ENCODE peak calls at places on chromosomes 12 and 14, in four cellular contexts. J, S, V and U are unnamed samples.

GRCh38 chr12:65778268-65779090 is 45.8 kb upstream of the HMGA2 start:
- DNase-seq in S (no peak), V (no peak), J (no peak), U (no peak)

GRCh38 chr12:109567296-109567695 is 6.0 kb downstream of the MMAB start:
- DNase-seq in V (no peak), J (no peak), S (no peak), U (no peak)

GRCh38 chr12:12891646-12892355 is 439 bp downstream of the GPRC5A start:
- DNase-seq in S (no peak), J (no peak), V (no peak), U (no peak)

GRCh38 chr12:560666-561065 is 100.9 kb downstream of the B4GALNT3 start:
- DNase-seq in V (no peak), J (no peak), S (no peak), U (peak; percentile 42)

GRCh38 chr14:104715416-104715815 is 8.6 kb upstream of the ADSS1 start:
- DNase-seq in S (no peak), V (no peak), J (no peak), U (no peak)

GRCh38 chr12:20452496-20452895 is 84.2 kb downstream of the PDE3A start:
- DNase-seq in S (no peak), V (no peak), J (no peak), U (no peak)

GRCh38 chr12:127670796-127671195 is 596.2 kb upstream of the TMEM132C start:
- DNase-seq in V (no peak), S (no peak), J (no peak), U (no peak)

GRCh38 chr14:69941768-69942742 is 62.8 kb downstream of the SMOC1 start:
- DNase-seq in V (no peak), S (no peak), J (no peak), U (no peak)

GRCh38 chr12:73629171-73629570 is 908.5 kb upstream of the ATXN7L3B start:
- DNase-seq in J (no peak), S (no peak), V (no peak), U (no peak)

GRCh38 chr12:73629893-73630872 is 907.5 kb upstream of the ATXN7L3B start:
- DNase-seq in S (no peak), J (no peak), V (no peak), U (no peak)

GRCh38 chr12:73623421-73623820 is 914.2 kb upstream of the ATXN7L3B start:
- DNase-seq in J (no peak), V (no peak), S (no peak), U (no peak)

GRCh38 chr12:73625226-73625625 is 912.4 kb upstream of the ATXN7L3B start:
- DNase-seq in S (no peak), J (no peak), V (no peak), U (no peak)
- H3K9me3 ChIP-seq in S (no peaks in the 10 kb centered on the region), J (no peaks in the 10 kb centered on the region), V (no peaks in the 10 kb centered on the region), U (no peaks in the 10 kb centered on the region)

GRCh38 chr14:105836160-105836559 is 309.8 kb downstream of the TMEM121 start:
- DNase-seq in V (peak; percentile 49), S (no peak), J (no peak), U (no peak)

DNA sequence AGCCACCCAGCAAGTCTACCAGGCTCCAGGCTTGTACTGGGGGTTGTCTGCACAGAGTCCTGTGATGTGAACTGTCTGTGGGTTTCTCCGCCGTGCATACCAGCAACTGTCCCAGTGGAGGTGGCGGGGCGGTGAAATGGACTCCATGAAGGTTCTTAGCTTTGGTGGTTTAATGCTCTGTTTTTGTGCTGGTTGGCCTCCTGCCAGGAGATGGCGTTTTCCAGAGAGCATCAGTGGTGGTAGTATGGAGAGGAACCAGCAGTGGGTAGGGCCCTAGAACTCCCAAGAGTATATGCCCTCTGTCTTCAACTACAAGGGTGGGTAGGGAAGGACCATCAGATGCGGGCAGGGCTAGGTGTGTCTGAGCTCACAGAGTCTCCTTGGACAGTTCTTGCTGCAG is 303.8 kb downstream of the TMEM121 start:
- DNase-seq in J (no peak), S (no peak), V (no peak), U (peak; percentile 55)
- H3K9me3 ChIP-seq in J (no peaks in the 10 kb centered on the region), S (no peaks in the 10 kb centered on the region), V (no peaks in the 10 kb centered on the region), U (peaks cover 4% of the 10 kb centered on the region)

DNA sequence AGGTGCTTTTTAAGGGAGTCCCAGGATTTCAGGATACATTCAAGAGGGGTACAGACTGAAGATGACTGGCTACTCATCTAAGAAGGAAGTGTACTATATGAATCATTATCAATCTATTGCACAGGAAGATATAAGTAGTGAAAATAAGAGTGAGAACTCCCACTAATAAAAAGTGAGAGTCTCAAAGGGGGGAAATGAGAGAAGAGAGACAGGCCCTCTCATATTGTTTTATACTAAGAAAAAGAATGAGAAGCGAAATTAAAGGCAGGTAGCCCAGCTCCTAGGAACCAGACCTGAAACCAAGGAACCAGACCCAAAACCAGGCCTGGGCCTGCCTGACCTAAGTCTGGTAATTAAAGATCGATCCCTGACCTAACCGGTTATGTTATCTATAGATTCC is 54.6 kb downstream of the TESPA1 start:
- DNase-seq in S (no peak), J (no peak), V (no peak), U (no peak)
- H3K9me3 ChIP-seq in S (no peaks in the 10 kb centered on the region), J (peaks cover 18% of the 10 kb centered on the region), V (no peaks in the 10 kb centered on the region), U (no peaks in the 10 kb centered on the region)

GRCh38 chr12:130119241-130119861 is 42.9 kb upstream of the FZD10 start:
- DNase-seq in J (no peak), S (no peak), V (no peak), U (no peak)

GRCh38 chr12:130120012-130120805 is 42.1 kb upstream of the FZD10 start:
- DNase-seq in V (no peak), S (no peak), J (no peak), U (no peak)

GRCh38 chr12:130124106-130124505 is 38.2 kb upstream of the FZD10 start:
- DNase-seq in V (no peak), S (no peak), J (no peak), U (no peak)

GRCh38 chr12:130118181-130118580 is 44.1 kb upstream of the FZD10 start:
- DNase-seq in J (no peak), V (no peak), S (no peak), U (no peak)

GRCh38 chr12:130121246-130122005 is 40.8 kb upstream of the FZD10 start:
- DNase-seq in S (no peak), V (peak; percentile 67), J (no peak), U (no peak)
- H3K9me3 ChIP-seq in S (no peaks in the 10 kb centered on the region), V (no peaks in the 10 kb centered on the region), J (no peaks in the 10 kb centered on the region), U (no peaks in the 10 kb centered on the region)

GRCh38 chr14:68836093-68836492 is 43.2 kb upstream of the ZFP36L1 start:
- DNase-seq in J (no peak), V (no peak), S (no peak), U (no peak)

GRCh38 chr14:68840454-68840853 is 47.6 kb upstream of the ZFP36L1 start:
- DNase-seq in J (no peak), S (no peak), V (no peak), U (no peak)

DNA sequence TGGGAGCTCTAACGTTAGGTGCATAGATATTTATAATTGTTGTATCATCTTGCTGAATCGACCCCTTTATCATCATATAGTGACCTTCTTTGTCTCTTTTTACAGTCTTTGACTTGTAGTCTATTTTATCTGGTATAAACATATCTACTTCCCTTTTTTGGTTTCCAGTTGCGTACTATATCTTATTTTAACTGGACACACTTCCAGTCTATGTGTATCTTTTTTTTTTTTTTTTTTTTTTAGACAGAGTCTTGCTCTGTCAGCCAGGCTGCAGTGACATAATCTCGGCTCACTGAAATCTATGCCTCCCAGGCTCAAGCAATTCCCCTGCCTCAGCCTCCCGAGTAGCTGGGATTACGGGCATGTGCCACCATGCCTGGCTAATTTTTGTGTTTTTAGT is 41.9 kb upstream of the ZFP36L1 start:
- DNase-seq in J (no peak), S (no peak), V (no peak), U (no peak)
- H3K9me3 ChIP-seq in J (peaks cover 20% of the 10 kb centered on the region), S (peaks cover 11% of the 10 kb centered on the region), V (no peaks in the 10 kb centered on the region), U (peaks cover 15% of the 10 kb centered on the region)

GRCh38 chr12:132966676-132967415 is 10.7 kb upstream of the ZNF605 start:
- DNase-seq in J (no peak), S (no peak), V (no peak), U (no peak)

GRCh38 chr12:132967736-132968135 is 11.6 kb upstream of the ZNF605 start:
- DNase-seq in J (no peak), V (no peak), S (no peak), U (no peak)

GRCh38 chr12:132972374-132972773 is 13.8 kb upstream of the ZNF26 start:
- DNase-seq in J (no peak), V (no peak), S (no peak), U (no peak)
- H3K9me3 ChIP-seq in J (peaks cover 12% of the 10 kb centered on the region), V (no peaks in the 10 kb centered on the region), S (no peaks in the 10 kb centered on the region), U (no peaks in the 10 kb centered on the region)

GRCh38 chr12:34348836-34349672 is 326.8 kb downstream of the ALG10 start:
- DNase-seq in V (no peak), J (no peak), S (no peak), U (no peak)

GRCh38 chr12:34347367-34347766 is 325.1 kb downstream of the ALG10 start:
- DNase-seq in J (no peak), S (no peak), V (no peak), U (no peak)

GRCh38 chr12:34346372-34347034 is 324.2 kb downstream of the ALG10 start:
- DNase-seq in J (no peak), V (no peak), S (no peak), U (no peak)

GRCh38 chr12:34349673-34349961 is 327.3 kb downstream of the ALG10 start:
- DNase-seq in J (no peak), V (no peak), S (no peak), U (no peak)

GRCh38 chr12:34348064-34348463 is 325.8 kb downstream of the ALG10 start:
- DNase-seq in S (no peak), J (no peak), V (no peak), U (no peak)
- H3K9me3 ChIP-seq in S (no peaks in the 10 kb centered on the region), J (peaks cover 30% of the 10 kb centered on the region), V (no peaks in the 10 kb centered on the region), U (no peaks in the 10 kb centered on the region)

GRCh38 chr14:76682367-76682766 is 78.9 kb upstream of the VASH1 start:
- DNase-seq in J (no peak), V (no peak), S (no peak), U (no peak)
- H3K9me3 ChIP-seq in J (peaks cover 30% of the 10 kb centered on the region), V (no peaks in the 10 kb centered on the region), S (peaks cover 24% of the 10 kb centered on the region), U (peaks cover 15% of the 10 kb centered on the region)